ENCODE peak calls at places on chromosomes 7 and 10, in six cellular contexts. S is upper lobe of right lung, C is mammary epithelial cell, E is PC-3, G is pancreas, M is IMR-90. L is an unnamed sample.

GRCh38 chr7:127587663-127588018 is 570 bp upstream of the ARF5 start:
- DNase-seq in S (no peak), C (no peak), M (no peak), G (peak), E (no peak), L (no peak)

GRCh38 chr10:104897679-104898078 is 256.6 kb downstream of the SORCS3 start:
- DNase-seq in C (no peak), S (no peak), M (no peak), G (no peak), E (no peak), L (no peak)

GRCh38 chr7:36208997-36209813 is 56.2 kb downstream of the EEPD1 start:
- DNase-seq in G (no peak), C (no peak), E (peak), S (no peak), M (peak), L (no peak)

GRCh38 chr10:69073025-69073424 is 14.9 kb upstream of the SRGN start:
- DNase-seq in G (no peak), C (no peak), M (no peak), E (no peak), S (no peak), L (no peak)

GRCh38 chr10:77524300-77524711 is 113.3 kb downstream of the KCNMA1 start:
- DNase-seq in C (peak), G (no peak), E (no peak), M (peak), S (no peak), L (no peak)

GRCh38 chr7:55360486-55360885 is 4.7 kb upstream of the LANCL2 start:
- DNase-seq in S (no peak), C (no peak), M (no peak), E (no peak), G (no peak), L (no peak)

GRCh38 chr10:19049577-19049976 is 976 bp downstream of the MALRD1 start:
- DNase-seq in M (no peak), S (no peak), G (no peak), C (no peak), E (no peak), L (no peak)

GRCh38 chr7:85165263-85165662 is 21.6 kb downstream of the SEMA3D start:
- DNase-seq in G (no peak), C (no peak), M (no peak), E (no peak), S (no peak), L (no peak)

GRCh38 chr10:34716958-34717357 is 98.1 kb downstream of the PARD3 start:
- DNase-seq in E (peak), S (no peak), C (no peak), G (no peak), M (no peak), L (no peak)

GRCh38 chr7:25208525-25209221 is 19.6 kb downstream of the NPVF start:
- DNase-seq in S (no peak), G (no peak), M (no peak), E (no peak), C (no peak), L (no peak)

GRCh38 chr7:53060066-53060465 is 24.6 kb downstream of the POM121L12 start:
- DNase-seq in E (no peak), S (no peak), G (no peak), C (no peak), M (no peak), L (no peak)

GRCh38 chr7:81665236-81665635 is 104.6 kb downstream of the HGF start:
- DNase-seq in E (no peak), G (no peak), M (no peak), C (no peak), S (no peak), L (no peak)

GRCh38 chr7:41969713-41970112 is 266.8 kb upstream of the INHBA start:
- DNase-seq in E (no peak), C (no peak), M (peak), G (no peak), S (no peak), L (no peak)

GRCh38 chr7:56007167-56007652 is 42.8 kb downstream of the NIPSNAP2 start:
- DNase-seq in C (peak), M (no peak), G (no peak), E (no peak), S (no peak), L (no peak)

GRCh38 chr7:13181221-13181620 is 493.8 kb downstream of the ARL4A start:
- DNase-seq in G (no peak), M (peak), C (no peak), E (peak), S (no peak), L (no peak)

GRCh38 chr10:122307669-122308486 is 36.8 kb downstream of the BTBD16 start:
- DNase-seq in G (peak), S (no peak), M (peak), C (peak), E (peak), L (peak)

GRCh38 chr10:75764974-75765551 is 333.6 kb downstream of the LRMDA start:
- DNase-seq in G (no peak), C (no peak), M (no peak), S (no peak), E (no peak), L (no peak)
- H3K27ac ChIP-seq in G (no peak), C (no peak), M (no peak), S (no peak), E (no peak), L (no peak)

GRCh38 chr7:43586251-43586900 is 3.5 kb downstream of the STK17A start:
- DNase-seq in M (peak), E (peak), S (no peak), G (no peak), C (peak), L (no peak)

GRCh38 chr7:43585521-43585920 is 2.6 kb downstream of the STK17A start:
- DNase-seq in G (no peak), E (peak), S (no peak), C (peak), M (peak), L (no peak)

GRCh38 chr7:43584200-43584586 is 1.3 kb downstream of the STK17A start:
- DNase-seq in M (peak), C (peak), G (no peak), S (no peak), E (peak), L (no peak)

GRCh38 chr7:43582503-43583423 is at the start of gene STK17A:
- DNase-seq in C (peak), E (peak), G (peak), M (peak), S (peak), L (peak)

DNA sequence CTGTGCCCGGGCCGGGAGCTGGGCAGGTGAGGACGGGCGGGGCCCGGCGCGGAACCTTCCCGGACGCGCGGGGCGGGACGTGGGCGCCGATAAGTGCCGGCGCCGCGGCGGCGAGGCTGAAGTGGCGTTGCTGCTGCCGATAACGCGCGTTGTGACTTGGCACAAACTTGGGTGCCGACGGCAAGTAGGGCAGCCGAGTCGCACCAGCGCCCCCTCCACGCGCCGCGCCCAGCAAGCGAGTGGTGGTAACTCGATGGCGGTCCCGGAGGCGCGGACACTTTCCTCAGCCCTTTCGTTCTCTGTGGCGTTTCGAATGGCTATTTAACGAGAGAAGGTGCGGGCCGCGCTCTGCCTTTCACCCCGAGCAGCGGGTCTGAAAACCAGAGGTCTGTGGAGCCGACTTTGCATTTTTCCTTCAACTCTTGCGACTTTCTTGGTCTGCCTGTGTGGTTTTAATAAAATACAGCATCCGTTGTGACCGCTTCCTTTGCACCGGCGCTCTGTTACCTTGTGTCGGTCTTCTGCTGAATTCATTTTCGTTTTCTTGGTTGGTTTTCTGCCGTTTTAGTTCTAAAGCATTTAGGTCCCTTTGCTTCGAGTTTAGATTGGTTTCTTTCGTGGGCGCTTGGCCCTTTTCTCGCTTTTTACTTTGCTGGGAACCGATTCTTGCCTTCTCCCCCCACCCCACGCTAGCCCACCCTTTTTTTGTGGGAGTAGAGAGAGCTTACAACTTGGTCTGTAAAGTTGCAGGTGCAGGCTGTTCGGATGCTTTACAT is 704 bp downstream of the STK17A start:
- DNase-seq in M (peak), S (peak), E (peak), G (peak), C (peak), L (peak)
- TF ChIP-seq CTCF in M (no peak), S (peak), E (no peak), G (no peak), C (no peak), L (no peak)

GRCh38 chr7:27155816-27156507 is 513 bp downstream of the HOXA7 start:
- DNase-seq in S (peak), G (peak), M (no peak), C (peak), E (peak), L (peak)
- H3K27ac ChIP-seq in S (peak), G (no peak), M (peak), C (peak), E (no peak), L (peak)

GRCh38 chr10:84540617-84541288 is 212.4 kb downstream of the CCSER2 start:
- DNase-seq in C (peak), E (peak), G (peak), S (peak), M (peak), L (no peak)
- TF ChIP-seq CTCF in C (peak), E (peak), G (peak), S (peak), M (peak), L (peak)

GRCh38 chr10:97509120-97509670 is 10.5 kb downstream of the UBTD1 start:
- DNase-seq in C (no peak), M (no peak), G (no peak), E (no peak), S (peak), L (no peak)
- H3K27ac ChIP-seq in C (no peak), M (no peak), G (no peak), E (no peak), S (no peak), L (no peak)

DNA sequence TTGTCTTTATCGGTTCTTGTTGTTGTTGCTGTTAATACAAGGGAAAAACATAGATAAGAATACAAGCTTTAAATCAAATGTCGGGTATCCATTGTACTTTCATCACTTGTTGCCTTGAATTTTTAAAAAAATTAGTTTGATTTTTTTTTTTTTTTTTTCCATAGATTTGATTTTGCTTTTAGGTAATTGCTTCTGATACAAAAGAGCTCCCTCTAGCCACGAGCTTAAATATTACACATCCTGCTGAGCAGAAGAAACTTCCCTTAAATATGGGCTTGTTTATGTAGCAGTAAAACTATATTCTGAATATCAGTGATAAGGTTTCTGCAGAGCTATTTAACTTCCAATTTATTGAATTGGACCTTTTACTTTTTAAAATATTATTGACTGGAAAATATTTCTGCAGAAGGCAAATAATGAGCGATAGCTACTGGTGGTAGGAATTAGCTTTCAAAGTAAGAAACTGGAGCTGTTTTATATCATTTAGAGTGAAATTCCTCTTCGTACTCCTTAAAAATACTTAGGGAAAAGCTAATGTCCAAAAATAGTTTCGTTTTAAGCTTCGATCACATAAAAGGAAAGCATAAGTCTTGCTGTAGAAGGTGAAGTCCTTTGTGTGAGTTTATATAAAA is 216.9 kb downstream of the POLR1F start:
- DNase-seq in S (no peak), G (no peak), E (peak), C (peak), M (peak), L (no peak)
- TF ChIP-seq CTCF in S (peak), G (peak), E (peak), C (peak), M (peak), L (peak)

GRCh38 chr10:80408198-80409085 is at the start of gene PRXL2A:
- DNase-seq in C (no peak), E (no peak), S (peak), M (no peak), G (peak), L (no peak)
- H3K27ac ChIP-seq in C (no peak), E (no peak), S (peak), M (no peak), G (peak), L (no peak)

DNA sequence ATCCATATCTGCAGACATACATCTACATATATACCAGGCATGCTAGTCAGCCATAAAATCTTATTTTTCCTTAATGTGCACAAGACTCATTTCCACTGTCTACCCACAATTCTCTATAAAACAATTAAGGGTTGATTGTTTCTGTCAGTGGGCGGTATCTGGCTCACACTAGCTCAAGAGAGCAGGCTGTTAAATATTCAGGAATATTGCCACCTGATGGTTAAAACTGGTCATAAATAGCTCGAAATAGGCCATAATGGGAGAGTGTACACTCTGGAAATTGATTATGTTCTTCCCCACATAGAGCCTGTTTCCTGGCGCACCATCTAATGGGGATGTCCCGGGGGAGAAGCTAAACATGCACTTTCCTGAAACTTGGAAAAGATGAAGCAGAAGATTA is 620.6 kb upstream of the ANKRD30A start:
- DNase-seq in C (peak), M (no peak), G (no peak), E (peak), S (no peak), L (no peak)
- TF ChIP-seq CTCF in C (peak), M (no peak), G (no peak), E (peak), S (peak), L (peak)

DNA sequence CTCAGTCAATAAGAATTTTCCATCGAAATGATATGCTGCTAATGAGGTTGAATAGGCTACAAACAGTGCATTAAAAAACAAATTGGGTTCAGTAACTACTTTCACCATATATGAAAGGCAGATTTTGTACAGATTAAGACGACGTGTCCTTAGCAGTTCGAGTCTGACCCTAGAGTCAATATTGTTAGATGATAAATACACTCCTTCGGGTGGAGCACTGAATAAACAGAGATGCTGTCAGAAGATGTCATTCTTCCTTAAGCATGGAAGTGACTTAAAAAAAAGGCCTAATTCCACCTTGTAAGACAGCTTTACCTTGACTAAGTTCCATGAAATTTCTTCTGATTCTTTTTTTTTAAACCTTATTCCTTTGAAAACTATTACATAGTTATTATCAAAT is 5.8 kb upstream of the AGR2 start:
- DNase-seq in C (no peak), M (no peak), G (no peak), S (no peak), E (peak), L (no peak)
- H3K27ac ChIP-seq in C (no peak), M (no peak), G (no peak), S (no peak), E (peak), L (no peak)

L was measured in RWPE2.